ENCODE peak calls at places on chromosomes 2 and 18, in four cellular contexts. E, Q, G and T are unnamed samples.

GRCh38 chr2:133197156-133197555 is 371.1 kb downstream of the NCKAP5 start:
- DNase-seq in E (no peak), Q (no peak), G (no peak), T (no peak)

GRCh38 chr2:206736935-206737334 is 18.7 kb upstream of the DYTN start:
- DNase-seq in E (no peak), Q (no peak), G (no peak), T (no peak)

GRCh38 chr2:239386872-239387445 is 13.9 kb downstream of the HDAC4 start:
- DNase-seq in E (no peak), Q (no peak), G (no peak), T (no peak)

GRCh38 chr2:105179469-105180372 is 61.8 kb upstream of the GPR45 start:
- DNase-seq in E (peak; percentile 51), Q (peak; percentile 59), G (no peak), T (peak; percentile 89)

GRCh38 chr18:9184998-9185613 is 48.5 kb downstream of the ANKRD12 start:
- DNase-seq in E (no peak), Q (no peak), G (no peak), T (no peak)

GRCh38 chr18:74278058-74278457 is 13.7 kb downstream of the CYB5A start:
- DNase-seq in E (peak; percentile 29), Q (no peak), G (no peak), T (no peak)

GRCh38 chr2:241724259-241724974 is 10.0 kb upstream of the D2HGDH start:
- DNase-seq in E (no peak), Q (no peak), G (no peak), T (no peak)

GRCh38 chr2:46487667-46488333 is 8.4 kb downstream of the TMEM247 start:
- DNase-seq in E (no peak), Q (peak; percentile 64), G (no peak), T (no peak)

GRCh38 chr18:36392163-36392887 is 94.8 kb downstream of the FHOD3 start:
- DNase-seq in E (no peak), Q (no peak), G (no peak), T (no peak)

GRCh38 chr18:55779711-55780590 is 192.0 kb upstream of the TCF4 start:
- DNase-seq in E (no peak), Q (no peak), G (no peak), T (no peak)
- TF ChIP-seq EZH2 in E (no peak), Q (no peak), G (peak; percentile 57), T (no peak)

DNA sequence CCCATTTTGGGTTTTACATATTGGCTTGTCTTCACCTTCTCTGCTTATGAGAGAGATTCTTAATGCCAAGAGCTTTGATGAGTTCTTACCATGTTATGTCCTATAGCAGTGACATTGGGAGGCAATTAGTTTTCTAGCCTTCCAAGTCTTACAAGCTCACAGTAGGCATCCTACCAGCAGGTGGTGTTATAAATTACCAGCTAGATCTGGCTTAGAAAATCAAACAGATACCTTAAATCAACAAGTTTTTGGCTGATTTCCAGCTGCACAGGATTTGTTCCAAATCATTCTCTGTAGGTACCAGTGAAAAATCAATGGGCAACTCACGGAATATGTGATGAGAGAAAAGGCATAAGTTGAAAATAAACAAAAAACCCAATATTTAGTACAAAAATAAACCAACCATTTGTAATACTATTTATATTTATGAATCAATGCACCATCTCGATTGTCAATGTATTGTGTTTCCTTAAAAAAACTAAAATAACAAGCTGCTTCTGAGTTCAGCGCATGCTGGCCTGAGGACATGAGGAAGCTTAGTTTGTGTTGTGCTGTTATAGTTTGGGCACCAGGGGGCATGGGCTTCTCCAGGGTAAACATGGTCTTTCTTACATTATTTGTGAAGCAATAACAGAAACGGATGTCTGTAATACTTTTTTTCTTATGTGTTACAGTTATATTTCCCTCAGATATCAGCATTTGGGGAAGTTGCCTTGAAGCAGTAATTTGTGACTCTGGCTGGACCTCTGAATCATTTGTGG is 34.1 kb upstream of the NXPH2 start:
- DNase-seq in E (peak; percentile 35), Q (peak; percentile 13), G (no peak), T (peak; percentile 13)
- TF ChIP-seq ATF3 in E (no peak), Q (no peak), G (no peak), T (no peak)

GRCh38 chr18:64365106-64365505 is 216.2 kb upstream of the LINC00305 start:
- DNase-seq in E (no peak), Q (no peak), G (no peak), T (no peak)
- TF ChIP-seq FOSL1 in E (no peak), Q (no peak), G (no peak), T (no peak)

GRCh38 chr2:120348134-120349103 is 2.5 kb downstream of the INHBB start:
- DNase-seq in E (peak; percentile 85), Q (no peak), G (no peak), T (no peak)

GRCh38 chr2:120344991-120345975 is 653 bp upstream of the INHBB start:
- DNase-seq in E (no peak), Q (no peak), G (no peak), T (no peak)

GRCh38 chr2:120346034-120346666 is at the start of gene INHBB:
- DNase-seq in E (no peak), Q (no peak), G (no peak), T (no peak)

GRCh38 chr2:120347387-120348010 is 1.6 kb downstream of the INHBB start:
- DNase-seq in E (no peak), Q (no peak), G (no peak), T (no peak)

GRCh38 chr2:120346667-120347358 is 877 bp downstream of the INHBB start:
- DNase-seq in E (no peak), Q (no peak), G (no peak), T (no peak)
- TF ChIP-seq EZH2 in E (peak; percentile 77), Q (no peak), G (peak; percentile 98), T (no peak)